ENCODE peak calls at places on chromosome 17, in six cellular contexts. J is A549, S is breast epithelium, Q is hepatocyte, R is PC-3, C is cardiac muscle cell. T is an unnamed sample.

GRCh38 chr17:81102352-81102751 is 63.0 kb upstream of the PVALEF start:
- DNase-seq in R (no peak), C (no peak), S (no peak), J (no peak), Q (no peak), T (no peak)

GRCh38 chr17:74760404-74761105 is 12.1 kb downstream of the NHERF1 start:
- DNase-seq in S (no peak), C (peak; percentile 50), Q (no peak), J (no peak), R (no peak), T (no peak)

GRCh38 chr17:17313350-17313991 is 10.3 kb downstream of the NT5M start:
- DNase-seq in R (peak; percentile 60), J (peak; percentile 71), C (peak; percentile 62), Q (peak; percentile 77), S (no peak), T (no peak)

GRCh38 chr17:75832164-75832651 is 12.0 kb downstream of the UNC13D start:
- DNase-seq in Q (no peak), J (no peak), R (peak; percentile 60), S (no peak), C (no peak), T (no peak)

GRCh38 chr17:77445908-77446535 is 305.3 kb downstream of the SEC14L1 start:
- DNase-seq in R (no peak), J (no peak), C (no peak), Q (peak; percentile 78), S (no peak), T (no peak)

GRCh38 chr17:45895304-45895968 is 1.1 kb downstream of the MAPT start:
- DNase-seq in Q (peak; percentile 28), S (peak; percentile 62), J (peak; percentile 47), C (peak; percentile 30), R (peak; percentile 31), T (peak; percentile 46)

GRCh38 chr17:6095501-6095900 is 25.3 kb downstream of the WSCD1 start:
- DNase-seq in R (no peak), S (peak; percentile 42), J (no peak), Q (no peak), C (no peak), T (no peak)

GRCh38 chr17:19456016-19456927 is 45.2 kb downstream of the RNF112 start:
- DNase-seq in C (no peak), S (no peak), J (no peak), R (no peak), Q (no peak), T (no peak)

GRCh38 chr17:47235506-47235905 is 18.1 kb upstream of the ITGB3 start:
- DNase-seq in C (no peak), Q (no peak), J (no peak), R (no peak), S (no peak), T (no peak)

GRCh38 chr17:74243013-74243755 is 29.8 kb downstream of the TTYH2 start:
- DNase-seq in Q (no peak), S (no peak), R (no peak), C (no peak), J (no peak), T (no peak)

GRCh38 chr17:82302991-82303943 is 14.1 kb downstream of the CD7 start:
- DNase-seq in C (no peak), J (no peak), S (no peak), Q (no peak), R (no peak), T (no peak)
- H3K4me1 ChIP-seq in C (peaks cover 18% of the 10 kb centered on the region), J (peaks cover 39% of the 10 kb centered on the region), S (peaks cover 5% of the 10 kb centered on the region), Q (peaks cover 39% of the 10 kb centered on the region), R (peaks cover 12% of the 10 kb centered on the region), T (peaks cover 4% of the 10 kb centered on the region)

DNA sequence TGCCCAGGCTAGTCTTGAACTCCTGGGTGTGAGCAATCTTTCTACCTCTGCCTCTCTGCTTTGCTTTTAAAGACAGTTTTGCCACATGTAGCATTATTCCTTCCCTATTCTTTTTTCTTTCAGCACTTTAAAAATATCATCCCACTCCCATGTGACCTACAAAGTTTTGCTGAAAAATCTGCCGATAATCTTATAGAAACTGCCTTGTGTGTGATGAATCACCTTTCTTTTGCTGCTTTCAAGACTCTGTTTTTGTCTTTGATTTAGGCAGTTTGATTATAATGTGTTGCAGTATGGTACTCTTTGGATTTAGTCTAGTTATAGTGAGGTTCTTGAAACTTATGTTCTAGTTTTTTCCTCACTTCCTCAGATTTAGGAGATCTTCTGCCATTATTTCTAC is 142.0 kb upstream of the KIF2B start:
- DNase-seq in S (no peak), C (no peak), J (no peak), Q (no peak), R (no peak), T (no peak)
- H3K9me3 ChIP-seq in S (peaks cover 27% of the 10 kb centered on the region), C (no peaks in the 10 kb centered on the region), J (peaks cover 2% of the 10 kb centered on the region), Q (no peaks in the 10 kb centered on the region), R (peaks cover 40% of the 10 kb centered on the region), T (peaks cover 20% of the 10 kb centered on the region)

GRCh38 chr17:50541916-50542688 is 4.9 kb upstream of the SPATA20 start:
- DNase-seq in J (peak; percentile 80), C (peak; percentile 95), S (peak; percentile 81), Q (peak; percentile 95), R (peak; percentile 92), T (peak; percentile 96)

GRCh38 chr17:50545306-50545705 is 1.7 kb upstream of the SPATA20 start:
- DNase-seq in Q (no peak), R (no peak), J (no peak), C (no peak), S (no peak), T (no peak)

GRCh38 chr17:50540485-50541401 is 6.2 kb upstream of the SPATA20 start:
- DNase-seq in J (no peak), S (no peak), R (no peak), Q (no peak), C (no peak), T (no peak)

GRCh38 chr17:50541402-50541915 is 5.5 kb upstream of the SPATA20 start:
- DNase-seq in Q (no peak), J (no peak), R (no peak), C (no peak), S (no peak), T (no peak)

GRCh38 chr17:50542795-50543774 is 3.9 kb upstream of the SPATA20 start:
- DNase-seq in S (peak; percentile 87), Q (peak; percentile 90), J (peak; percentile 82), R (peak; percentile 75), C (no peak), T (no peak)
- H3K4me1 ChIP-seq in S (peaks cover 3% of the 10 kb centered on the region), Q (peaks cover 35% of the 10 kb centered on the region), J (peaks cover 53% of the 10 kb centered on the region), R (peaks cover 34% of the 10 kb centered on the region), C (peaks cover 12% of the 10 kb centered on the region), T (peaks cover 33% of the 10 kb centered on the region)

GRCh38 chr17:73142763-73143395 is 21.9 kb upstream of the SSTR2 start:
- DNase-seq in Q (no peak), J (no peak), R (peak; percentile 55), C (no peak), S (no peak), T (no peak)

GRCh38 chr17:73140531-73140930 is 24.3 kb upstream of the SSTR2 start:
- DNase-seq in R (no peak), J (no peak), Q (no peak), S (no peak), C (no peak), T (no peak)

GRCh38 chr17:73141411-73141810 is 23.4 kb upstream of the SSTR2 start:
- DNase-seq in Q (no peak), C (no peak), S (no peak), R (no peak), J (no peak), T (no peak)

GRCh38 chr17:73148540-73149334 is 16.1 kb upstream of the SSTR2 start:
- DNase-seq in C (no peak), S (no peak), J (no peak), Q (no peak), R (peak; percentile 53), T (no peak)

DNA sequence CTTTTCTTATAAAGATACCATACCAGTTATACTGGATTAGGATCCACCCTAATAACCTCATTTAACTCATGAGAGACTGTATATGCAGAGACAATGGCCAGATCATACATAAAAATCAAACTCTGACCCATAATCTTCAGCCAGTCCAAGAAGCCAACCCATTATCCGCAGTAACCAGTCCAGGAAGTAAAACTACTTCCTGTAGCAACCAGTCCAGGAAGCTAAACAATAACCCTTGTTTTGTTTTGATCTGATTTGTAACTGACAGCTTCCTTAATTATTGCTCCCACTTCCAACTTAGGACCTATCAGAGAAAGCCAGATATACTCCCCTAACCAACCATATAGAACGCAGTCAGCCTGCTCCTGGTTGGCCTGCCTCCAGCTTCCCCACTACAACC is 19.2 kb upstream of the SSTR2 start:
- DNase-seq in S (no peak), Q (no peak), C (no peak), J (no peak), R (no peak), T (no peak)
- H3K9me3 ChIP-seq in S (peaks cover 6% of the 10 kb centered on the region), Q (no peaks in the 10 kb centered on the region), C (no peaks in the 10 kb centered on the region), J (peaks cover 17% of the 10 kb centered on the region), R (no peaks in the 10 kb centered on the region), T (peaks cover 7% of the 10 kb centered on the region)

DNA sequence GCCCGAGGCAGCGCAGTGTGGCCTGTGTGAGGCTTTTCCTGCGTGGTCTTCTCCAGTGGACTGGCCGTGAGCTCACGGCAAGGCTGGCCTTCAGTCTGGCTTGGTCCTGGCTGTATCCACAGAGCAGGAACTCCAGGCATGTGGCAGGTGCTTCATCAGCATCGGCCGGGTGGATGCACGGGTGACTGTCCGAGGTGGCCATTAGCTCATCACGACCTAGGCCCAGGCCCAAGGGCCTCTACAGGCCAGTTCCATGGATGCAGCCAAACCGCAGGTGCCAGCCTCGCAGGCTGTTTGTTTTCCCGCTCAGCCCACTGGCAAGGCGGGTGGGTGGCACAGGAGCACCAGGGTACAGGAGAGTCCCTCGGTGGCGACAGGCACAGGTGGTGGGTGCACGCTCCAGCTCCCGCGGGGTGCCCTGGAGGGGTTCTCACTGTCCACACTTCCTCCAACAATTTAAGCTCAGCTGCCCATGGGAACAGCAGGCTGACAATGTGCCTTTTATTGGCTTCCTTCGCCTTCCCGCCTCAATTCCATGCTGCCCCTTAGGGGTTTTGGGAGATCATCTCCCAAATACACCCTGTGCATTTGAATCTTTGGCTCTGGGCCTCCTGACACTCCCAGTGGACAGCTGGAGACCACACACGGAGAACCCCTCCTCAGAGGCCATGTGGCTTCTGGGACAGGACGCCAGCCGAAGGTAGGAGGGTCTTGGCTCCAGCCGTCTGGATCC is 33.0 kb downstream of the ENGASE start:
- DNase-seq in R (no peak), S (no peak), C (no peak), J (no peak), Q (no peak), T (no peak)
- H3K4me1 ChIP-seq in R (no peaks in the 10 kb centered on the region), S (no peaks in the 10 kb centered on the region), C (peaks cover 2% of the 10 kb centered on the region), J (no peaks in the 10 kb centered on the region), Q (no peaks in the 10 kb centered on the region), T (no peaks in the 10 kb centered on the region)

GRCh38 chr17:70934834-70935233 is 765.5 kb downstream of the KCNJ2 start:
- DNase-seq in Q (no peak), S (no peak), C (no peak), R (no peak), J (no peak), T (no peak)

GRCh38 chr17:70924776-70925175 is 755.4 kb downstream of the KCNJ2 start:
- DNase-seq in C (no peak), Q (no peak), S (no peak), R (no peak), J (no peak), T (no peak)

DNA sequence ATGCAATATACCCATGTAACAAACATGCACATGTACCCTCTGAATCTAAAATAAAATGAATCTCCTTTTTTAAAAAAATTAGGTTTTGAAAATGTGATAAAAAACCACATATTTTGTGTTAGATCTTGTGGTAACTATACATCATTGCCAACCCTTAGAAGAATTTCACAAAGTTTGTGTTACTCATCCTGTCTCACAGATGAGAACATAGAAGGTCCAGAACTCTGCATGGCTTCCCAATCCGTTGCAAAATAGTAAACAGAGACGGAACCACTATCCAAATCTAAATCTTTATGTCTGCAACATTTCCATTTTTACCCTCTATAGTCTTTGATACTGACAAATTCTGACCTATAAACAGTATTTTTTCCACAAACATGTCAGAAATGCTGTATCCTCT is 759.9 kb downstream of the KCNJ2 start:
- DNase-seq in S (no peak), Q (no peak), R (no peak), C (no peak), J (no peak), T (no peak)
- H3K9me3 ChIP-seq in S (no peaks in the 10 kb centered on the region), Q (no peaks in the 10 kb centered on the region), R (no peaks in the 10 kb centered on the region), C (no peaks in the 10 kb centered on the region), J (peaks cover 4% of the 10 kb centered on the region), T (no peaks in the 10 kb centered on the region)